ENCODE peak calls at places on chromosomes 2 and 18, in eight cellular contexts. P is activated T-helper 9 cell treated with anti-CD3 and anti-CD28 coated beads, Interleukin-2, amount 50 U/mL, for 16 hours; Q is WTC11; N is sciatic nerve; E is NCI-H1417 treated with DMSO at 0.1 percent for 48 hours; S is NCI-H1930; R is stimulated activated CD8-positive, alpha-beta memory T cell treated with anti-CD3 and anti-CD28 coated beads, Interleukin-12 subunit alpha, Interleukin-12 subunit beta, amount 100 ng/mL, for 1 hour; K is brain microvascular endothelial cell. Z is an unnamed sample.

GRCh38 chr2:129296401-129297343 is 682.8 kb upstream of the RAB6C start:
- DNase-seq in P (no peak), Q (no peak), N (no peak), E (no peak), S (no peak), R (no peak), K (no peak), Z (no peak)

GRCh38 chr2:33605059-33605458 is 6.0 kb upstream of the FAM98A start:
- DNase-seq in P (no peak), Q (no peak), N (no peak), E (no peak), S (no peak), R (no peak), K (no peak), Z (no peak)

GRCh38 chr2:9972621-9973445 is 21.3 kb downstream of the GRHL1 start:
- DNase-seq in P (no peak), Q (no peak), N (no peak), E (no peak), S (no peak), R (no peak), K (peak), Z (no peak)

GRCh38 chr2:174518397-174518796 is 31.6 kb upstream of the GPR155 start:
- DNase-seq in P (no peak), Q (no peak), N (no peak), E (no peak), S (no peak), R (no peak), K (no peak), Z (no peak)

GRCh38 chr2:13669607-13670006 is 952.9 kb downstream of the TRIB2 start:
- DNase-seq in P (no peak), Q (no peak), N (no peak), E (no peak), S (no peak), R (no peak), K (no peak), Z (no peak)

GRCh38 chr2:207330912-207331311 is 165.2 kb upstream of the KLF7 start:
- DNase-seq in P (peak), Q (no peak), N (no peak), E (no peak), S (no peak), R (no peak), K (peak), Z (no peak)

GRCh38 chr2:43218550-43219382 is 7.6 kb downstream of the ZFP36L2 start:
- DNase-seq in P (peak), Q (no peak), N (peak), E (no peak), S (no peak), R (peak), K (peak), Z (no peak)

GRCh38 chr2:80380767-80381166 is 76.2 kb upstream of the LRRTM1 start:
- DNase-seq in P (no peak), Q (no peak), N (no peak), E (no peak), S (no peak), R (no peak), K (no peak), Z (no peak)

GRCh38 chr2:240955306-240956101 is 42.9 kb upstream of the SNED1 start:
- DNase-seq in P (no peak), Q (no peak), N (peak), E (no peak), S (no peak), R (no peak), K (no peak), Z (no peak)

GRCh38 chr2:96167407-96168013 is 22.3 kb upstream of the DUSP2 start:
- DNase-seq in P (no peak), Q (no peak), N (no peak), E (no peak), S (no peak), R (no peak), K (no peak), Z (no peak)

GRCh38 chr18:49546719-49547273 is 15.1 kb upstream of the LIPG start:
- DNase-seq in P (no peak), Q (no peak), N (no peak), E (no peak), S (no peak), R (no peak), K (no peak), Z (no peak)

GRCh38 chr2:172102858-172103359 is at the start of gene DLX2:
- DNase-seq in P (peak), Q (peak), N (peak), E (no peak), S (peak), R (peak), K (peak), Z (peak)

GRCh38 chr2:27915191-27915590 is 24.7 kb downstream of the BABAM2 start:
- DNase-seq in P (no peak), Q (no peak), N (no peak), E (no peak), S (no peak), R (no peak), K (no peak), Z (no peak)

GRCh38 chr18:9854801-9855676 is 30.7 kb upstream of the TXNDC2 start:
- DNase-seq in P (no peak), Q (no peak), N (no peak), E (no peak), S (no peak), R (no peak), K (no peak), Z (no peak)

GRCh38 chr2:202317080-202317859 is 51.7 kb downstream of the NOP58 start:
- DNase-seq in P (no peak), Q (no peak), N (peak), E (no peak), S (no peak), R (no peak), K (peak), Z (no peak)

GRCh38 chr2:158745067-158745865 is 49.9 kb upstream of the DAPL1 start:
- DNase-seq in P (no peak), Q (peak), N (peak), E (no peak), S (peak), R (no peak), K (peak), Z (no peak)

GRCh38 chr2:182866095-182866460 is 359 bp downstream of the FRZB start:
- DNase-seq in P (no peak), Q (peak), N (no peak), E (no peak), S (no peak), R (no peak), K (no peak), Z (no peak)

GRCh38 chr2:38505779-38506178 is 96.9 kb downstream of the HNRNPLL start:
- DNase-seq in P (no peak), Q (no peak), N (peak), E (no peak), S (no peak), R (no peak), K (peak), Z (no peak)

GRCh38 chr2:130825231-130825971 is 11.3 kb upstream of the ARHGEF4 start:
- DNase-seq in P (no peak), Q (no peak), N (no peak), E (no peak), S (no peak), R (no peak), K (no peak), Z (no peak)

GRCh38 chr18:23237524-23238151 is 102.4 kb downstream of the CABLES1 start:
- DNase-seq in P (peak), Q (peak), N (peak), E (no peak), S (no peak), R (no peak), K (peak), Z (no peak)

GRCh38 chr2:62197609-62198236 is 1.8 kb downstream of the B3GNT2 start:
- DNase-seq in P (no peak), Q (peak), N (no peak), E (no peak), S (no peak), R (no peak), K (no peak), Z (no peak)

GRCh38 chr18:79576686-79577351 is 102.8 kb upstream of the CTDP1 start:
- DNase-seq in P (no peak), Q (no peak), N (peak), E (no peak), S (no peak), R (no peak), K (no peak), Z (no peak)

GRCh38 chr2:26139269-26140183 is 33.4 kb upstream of the GAREM2 start:
- DNase-seq in P (no peak), Q (no peak), N (no peak), E (no peak), S (no peak), R (no peak), K (no peak), Z (no peak)

GRCh38 chr2:62653582-62654422 is 51.7 kb upstream of the EHBP1 start:
- DNase-seq in P (no peak), Q (no peak), N (no peak), E (no peak), S (no peak), R (no peak), K (no peak), Z (no peak)

GRCh38 chr18:58097127-58097906 is 53.3 kb downstream of the NEDD4L start:
- DNase-seq in P (no peak), Q (no peak), N (no peak), E (no peak), S (no peak), R (no peak), K (peak), Z (no peak)